ENCODE peak calls at places on chromosomes 5 and 9, in five cellular contexts. B is heart right ventricle, L is GM13977, K is A549, J is fibroblast of the aortic adventitia. F is an unnamed sample.
A peak's percentile ranks its signal among the peaks of the same experiment; 100 is the strongest.

GRCh38 chr9:117779760-117780159 is 75.6 kb downstream of the TLR4 start:
- DNase-seq in K (no peak), L (no peak), B (no peak), J (no peak), F (no peak)

GRCh38 chr5:154368041-154368800 is 77.6 kb upstream of the SAP30L start:
- DNase-seq in J (peak; percentile 98), K (peak; percentile 89), B (peak; percentile 38), L (no peak), F (peak; percentile 63)

GRCh38 chr5:140840978-140841962 is at the start of gene PCDHA8:
- DNase-seq in B (no peak), K (peak; percentile 20), L (no peak), J (no peak), F (no peak)

GRCh38 chr9:127742435-127743088 is 7.5 kb upstream of the TOR2A start:
- DNase-seq in L (no peak), B (no peak), J (peak; percentile 78), K (peak; percentile 94), F (peak; percentile 33)

GRCh38 chr5:168987540-168988300 is 313.2 kb downstream of the SLIT3 start:
- DNase-seq in K (peak; percentile 51), J (peak; percentile 76), B (peak; percentile 64), L (peak; percentile 58), F (peak; percentile 82)

GRCh38 chr9:13209498-13209897 is 70.0 kb downstream of the MPDZ start:
- DNase-seq in K (no peak), J (no peak), B (no peak), L (no peak), F (no peak)

GRCh38 chr5:140951636-140952035 is 14.6 kb upstream of the PCDHAC2 start:
- DNase-seq in K (no peak), B (no peak), J (no peak), L (no peak), F (no peak)

GRCh38 chr5:108607421-108607820 is 140.3 kb upstream of the FER start:
- DNase-seq in B (no peak), L (no peak), K (no peak), J (no peak), F (no peak)

GRCh38 chr9:133499892-133500270 is 21.0 kb upstream of the SLC2A6 start:
- DNase-seq in B (no peak), J (no peak), K (no peak), L (no peak), F (no peak)

GRCh38 chr5:14574124-14574523 is 7.5 kb upstream of the OTULINL start:
- DNase-seq in K (no peak), B (no peak), L (no peak), J (no peak), F (no peak)

GRCh38 chr5:115246361-115246991 is 16.2 kb downstream of the PGGT1B start:
- DNase-seq in L (no peak), K (peak; percentile 33), B (no peak), J (peak; percentile 60), F (no peak)

GRCh38 chr9:21974542-21975409 is 19.4 kb downstream of the CDKN2A start:
- DNase-seq in L (peak; percentile 61), B (no peak), K (no peak), J (no peak), F (peak; percentile 83)

GRCh38 chr5:123120197-123120596 is 31.2 kb downstream of the PRDM6 start:
- DNase-seq in B (no peak), J (no peak), K (peak; percentile 53), L (no peak), F (no peak)

GRCh38 chr5:181037365-181037861 is 2.7 kb upstream of the BTNL9 start:
- DNase-seq in L (no peak), B (peak; percentile 40), J (no peak), K (no peak), F (no peak)

GRCh38 chr9:91775011-91775707 is 174.9 kb downstream of the ROR2 start:
- DNase-seq in K (peak; percentile 75), B (peak; percentile 40), J (peak; percentile 64), L (peak; percentile 81), F (peak; percentile 70)

GRCh38 chr5:99275128-99275527 is 346.3 kb upstream of the CHD1 start:
- DNase-seq in J (no peak), K (no peak), B (no peak), L (no peak), F (no peak)

GRCh38 chr9:121861501-121862180 is 210.2 kb downstream of the DAB2IP start:
- DNase-seq in K (peak; percentile 57), B (peak; percentile 50), J (no peak), L (peak; percentile 42), F (peak; percentile 8)

GRCh38 chr5:170892201-170892600 is 30.4 kb downstream of the RANBP17 start:
- DNase-seq in K (no peak), L (no peak), B (no peak), J (peak; percentile 14), F (no peak)

GRCh38 chr9:88809371-88809770 is 181.9 kb upstream of the S1PR3 start:
- DNase-seq in L (no peak), B (no peak), J (no peak), K (no peak), F (no peak)

GRCh38 chr5:125227333-125228075 is 481.1 kb upstream of the ZNF608 start:
- DNase-seq in L (no peak), J (peak; percentile 15), B (peak; percentile 5), K (peak; percentile 1), F (peak; percentile 66)

GRCh38 chr9:75041041-75041440 is 12.9 kb upstream of the CARNMT1 start:
- DNase-seq in J (no peak), B (no peak), K (no peak), L (no peak), F (no peak)

GRCh38 chr5:57316798-57317327 is 143.0 kb downstream of the GPBP1 start:
- DNase-seq in B (no peak), J (peak; percentile 97), K (no peak), L (peak; percentile 12), F (peak; percentile 23)

GRCh38 chr9:128118472-128118857 is 9.1 kb downstream of the PTGES2 start:
- DNase-seq in K (no peak), J (no peak), B (no peak), L (no peak), F (no peak)

GRCh38 chr5:78637468-78637867 is 11.1 kb downstream of the LHFPL2 start:
- DNase-seq in L (no peak), B (no peak), K (no peak), J (no peak), F (no peak)

GRCh38 chr9:75612754-75613153 is 277.7 kb upstream of the PCSK5 start:
- DNase-seq in L (no peak), J (no peak), B (no peak), K (no peak), F (no peak)

GRCh38 chr9:115673599-115673998 is 480.0 kb upstream of the PAPPA start:
- DNase-seq in J (peak; percentile 88), B (no peak), L (no peak), K (no peak), F (no peak)

GRCh38 chr5:20276061-20276958 is 288.3 kb upstream of the CDH18 start:
- DNase-seq in B (no peak), K (peak; percentile 65), L (no peak), J (peak; percentile 90), F (peak; percentile 33)

GRCh38 chr9:126151031-126151670 is 175.5 kb upstream of the MVB12B start:
- DNase-seq in K (no peak), L (no peak), J (peak; percentile 0), B (no peak), F (no peak)

GRCh38 chr9:133657120-133657661 is 21.0 kb downstream of the DBH start:
- DNase-seq in K (no peak), L (no peak), J (peak; percentile 21), B (no peak), F (no peak)

DNA sequence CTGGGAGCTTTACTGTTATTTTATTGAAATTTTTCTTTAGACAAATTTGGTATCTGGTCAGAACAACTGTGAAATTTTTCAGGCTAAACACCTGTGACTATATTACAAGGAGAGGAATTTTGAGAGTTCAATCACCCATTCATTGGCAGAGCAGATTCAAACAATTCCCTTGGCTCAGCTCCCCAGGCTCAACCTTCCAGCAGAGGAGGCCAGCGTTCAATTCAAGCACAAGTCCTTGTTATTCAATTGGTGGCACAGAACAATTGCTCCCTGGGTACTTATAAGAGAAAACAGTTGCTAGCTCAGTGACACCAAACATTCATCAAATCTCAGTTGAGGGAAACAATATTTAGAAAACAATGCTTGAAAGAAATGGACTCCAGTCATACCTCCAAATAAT is 83.3 kb downstream of the SUSD1 start:
- DNase-seq in J (peak; percentile 36), K (no peak), L (no peak), B (no peak), F (no peak)
- TF ChIP-seq CTCF in J (peak; percentile 40), K (peak; percentile 51), L (peak; percentile 38), B (peak; percentile 50), F (no peak)

DNA sequence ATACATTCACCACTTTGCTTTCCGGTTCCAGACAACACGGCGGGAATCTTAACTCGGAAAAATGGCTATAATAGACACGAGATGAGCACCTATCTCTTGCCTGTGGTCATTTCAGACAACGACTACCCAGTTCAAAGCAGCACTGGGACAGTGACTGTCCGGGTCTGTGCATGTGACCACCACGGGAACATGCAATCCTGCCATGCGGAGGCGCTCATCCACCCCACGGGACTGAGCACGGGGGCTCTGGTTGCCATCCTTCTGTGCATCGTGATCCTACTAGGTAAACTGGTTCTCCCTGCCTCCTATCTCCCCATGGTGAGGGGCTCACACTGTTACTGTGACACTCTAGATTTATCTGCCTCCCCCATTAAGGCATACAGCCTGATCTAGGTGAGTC is 124.2 kb downstream of the CDH6 start:
- DNase-seq in J (no peak), B (no peak), K (no peak), L (no peak), F (no peak)
- TF ChIP-seq CTCF in J (no peak), B (no peak), K (no peak), L (no peak), F (no peak)

GRCh38 chr9:135476981-135477380 is 2.6 kb upstream of the PPP1R26 start:
- DNase-seq in B (no peak), K (no peak), L (no peak), J (peak; percentile 62), F (no peak)

GRCh38 chr9:135476561-135476960 is 3.0 kb upstream of the PPP1R26 start:
- DNase-seq in K (no peak), J (no peak), B (no peak), L (no peak), F (no peak)

GRCh38 chr9:135473972-135474543 is 5.5 kb upstream of the PPP1R26 start:
- DNase-seq in B (no peak), J (no peak), L (no peak), K (no peak), F (no peak)

GRCh38 chr9:135471751-135472640 is 7.6 kb upstream of the PPP1R26 start:
- DNase-seq in K (no peak), B (no peak), J (no peak), L (no peak), F (no peak)

GRCh38 chr9:135474915-135475314 is 4.7 kb upstream of the PPP1R26 start:
- DNase-seq in B (no peak), L (peak; percentile 62), K (peak; percentile 64), J (no peak), F (no peak)
- TF ChIP-seq CTCF in B (peak; percentile 53), L (peak; percentile 43), K (peak; percentile 46), J (peak; percentile 24), F (no peak)

GRCh38 chr9:110143969-110144545 is 63.9 kb downstream of the C9orf152 start:
- DNase-seq in K (no peak), B (no peak), L (peak; percentile 31), J (no peak), F (no peak)
- TF ChIP-seq CTCF in K (no peak), B (no peak), L (no peak), J (no peak), F (no peak)

GRCh38 chr5:59173568-59173967 is 590.7 kb downstream of the RAB3C start:
- DNase-seq in J (no peak), L (no peak), K (no peak), B (no peak), F (no peak)
- TF ChIP-seq CTCF in J (peak; percentile 11), L (no peak), K (no peak), B (peak; percentile 25), F (no peak)

F was measured in Calu3.